ENCODE peak calls at places on chromosomes 11 and 22, in seven cellular contexts. L, Q, B, N, X, H and F are unnamed samples.

GRCh38 chr11:65616575-65617001 is 1.0 kb downstream of the PCNX3 start:
- DNase-seq in L (no peak), H (no peak), N (no peak), X (no peak), B (no peak), Q (no peak), F (no peak)

GRCh38 chr11:58622344-58622743 is at the start of gene CNTF:
- DNase-seq in B (peak; percentile 13), Q (no peak), H (no peak), N (no peak), X (no peak), L (no peak), F (no peak)

GRCh38 chr11:131912127-131912526 is 541.7 kb downstream of the NTM start:
- DNase-seq in N (no peak), B (no peak), Q (no peak), X (no peak), H (no peak), L (no peak), F (no peak)

GRCh38 chr11:71251761-71252433 is 480 bp downstream of the SHANK2 start:
- DNase-seq in H (no peak), L (no peak), B (no peak), X (peak; percentile 45), N (no peak), Q (peak; percentile 80), F (no peak)

GRCh38 chr22:39289445-39290247 is 29.8 kb downstream of the RPL3 start:
- DNase-seq in N (no peak), X (no peak), Q (no peak), L (no peak), B (no peak), H (no peak), F (no peak)

GRCh38 chr11:72493426-72494108 is 59.2 kb upstream of the CLPB start:
- DNase-seq in X (no peak), L (no peak), N (no peak), Q (no peak), H (no peak), B (no peak), F (no peak)

GRCh38 chr11:31872074-31872440 is 60.9 kb upstream of the PAX6 start:
- DNase-seq in B (peak; percentile 8), X (no peak), Q (no peak), H (no peak), N (no peak), L (no peak), F (no peak)

GRCh38 chr11:47257518-47258316 is at the start of gene NR1H3:
- DNase-seq in Q (peak; percentile 64), N (peak; percentile 24), B (peak; percentile 66), X (peak; percentile 79), H (no peak), L (peak; percentile 87), F (no peak)

GRCh38 chr11:17267576-17267975 is 9.0 kb upstream of the NUCB2 start:
- DNase-seq in B (peak; percentile 33), N (no peak), Q (peak; percentile 86), L (no peak), H (no peak), X (no peak), F (no peak)

GRCh38 chr11:29214833-29215232 is 802.0 kb downstream of the KCNA4 start:
- DNase-seq in L (no peak), H (no peak), Q (no peak), N (no peak), X (no peak), B (peak; percentile 76), F (no peak)

DNA sequence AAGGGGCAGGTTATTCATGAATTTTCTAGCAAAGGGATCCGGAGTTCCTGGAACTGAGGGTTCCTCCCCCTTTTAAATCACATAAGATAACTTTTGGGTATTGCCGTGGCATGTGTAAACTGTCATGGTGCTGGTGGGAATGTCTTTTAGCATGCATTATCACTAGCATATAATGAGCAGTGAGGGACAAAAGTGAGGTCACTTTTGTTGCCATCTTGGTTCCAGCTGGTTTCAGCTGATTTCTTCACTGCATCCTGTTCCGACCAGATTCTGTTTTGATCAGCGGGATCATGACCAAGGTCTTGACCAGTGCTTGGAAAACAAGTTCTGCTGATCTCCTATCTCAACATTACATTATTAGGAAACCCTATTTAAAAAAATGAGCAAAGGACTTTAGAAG is 7.4 kb downstream of the MIF start:
- DNase-seq in X (no peak), Q (no peak), L (no peak), B (no peak), H (no peak), N (no peak), F (no peak)
- H3K4me1 ChIP-seq in X (no peaks in the 10 kb centered on the region), Q (peaks cover 12% of the 10 kb centered on the region), L (no peaks in the 10 kb centered on the region), B (peaks cover 2% of the 10 kb centered on the region), H (no peaks in the 10 kb centered on the region), N (no peaks in the 10 kb centered on the region), F (no peaks in the 10 kb centered on the region)

GRCh38 chr11:34647532-34647931 is 26.6 kb downstream of the EHF start:
- DNase-seq in N (no peak), L (no peak), X (no peak), B (peak; percentile 5), Q (no peak), H (no peak), F (no peak)
- H3K4me1 ChIP-seq in N (no peaks in the 10 kb centered on the region), L (no peaks in the 10 kb centered on the region), X (peaks cover 17% of the 10 kb centered on the region), B (peaks cover 19% of the 10 kb centered on the region), Q (peaks cover 47% of the 10 kb centered on the region), H (peaks cover 23% of the 10 kb centered on the region), F (peaks cover 33% of the 10 kb centered on the region)

GRCh38 chr11:45848654-45849081 is 1.4 kb downstream of the CRY2 start:
- DNase-seq in X (no peak), N (no peak), B (no peak), H (no peak), L (no peak), Q (no peak), F (no peak)
- H3K4me1 ChIP-seq in X (peaks cover 33% of the 10 kb centered on the region), N (peaks cover 17% of the 10 kb centered on the region), B (peaks cover 13% of the 10 kb centered on the region), H (peaks cover 24% of the 10 kb centered on the region), L (peaks cover 17% of the 10 kb centered on the region), Q (peaks cover 15% of the 10 kb centered on the region), F (peaks cover 39% of the 10 kb centered on the region)

DNA sequence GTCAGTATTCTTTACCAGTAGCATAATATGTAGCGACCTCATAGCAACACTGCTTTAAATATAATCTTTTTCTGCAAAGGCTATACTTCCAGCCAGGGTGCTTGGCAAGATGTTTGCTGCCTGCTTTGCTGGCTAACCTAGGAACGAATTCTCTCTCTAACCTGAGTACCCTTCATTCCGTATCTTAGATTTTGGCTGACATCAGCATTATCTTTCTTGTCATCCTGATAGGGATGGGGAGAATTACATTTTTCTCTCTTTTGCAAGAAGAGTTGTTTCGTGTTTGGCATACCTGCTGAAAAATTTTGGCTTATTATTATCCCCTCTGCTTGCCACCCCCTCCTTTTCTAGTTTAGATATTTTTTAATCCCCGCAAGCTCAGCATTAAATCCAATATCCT is 91.2 kb upstream of the CLMP start:
- DNase-seq in L (no peak), Q (no peak), N (no peak), X (no peak), B (no peak), H (no peak), F (no peak)
- H3K4me1 ChIP-seq in L (no peaks in the 10 kb centered on the region), Q (no peaks in the 10 kb centered on the region), N (no peaks in the 10 kb centered on the region), X (no peaks in the 10 kb centered on the region), B (no peaks in the 10 kb centered on the region), H (no peaks in the 10 kb centered on the region), F (no peaks in the 10 kb centered on the region)

GRCh38 chr11:2389344-2390026 is 11.1 kb upstream of the TSSC4 start:
- DNase-seq in X (no peak), Q (no peak), N (no peak), B (no peak), H (no peak), L (no peak), F (no peak)

GRCh38 chr11:2386591-2386990 is 9.5 kb downstream of the CD81 start:
- DNase-seq in H (no peak), B (no peak), N (no peak), X (no peak), Q (no peak), L (no peak), F (no peak)

GRCh38 chr11:2390091-2390870 is 10.3 kb upstream of the TSSC4 start:
- DNase-seq in H (no peak), B (no peak), N (no peak), Q (no peak), L (no peak), X (no peak), F (no peak)

GRCh38 chr11:2387266-2387982 is 10.3 kb downstream of the CD81 start:
- DNase-seq in X (no peak), B (peak; percentile 52), N (no peak), L (no peak), Q (no peak), H (no peak), F (peak; percentile 32)

DNA sequence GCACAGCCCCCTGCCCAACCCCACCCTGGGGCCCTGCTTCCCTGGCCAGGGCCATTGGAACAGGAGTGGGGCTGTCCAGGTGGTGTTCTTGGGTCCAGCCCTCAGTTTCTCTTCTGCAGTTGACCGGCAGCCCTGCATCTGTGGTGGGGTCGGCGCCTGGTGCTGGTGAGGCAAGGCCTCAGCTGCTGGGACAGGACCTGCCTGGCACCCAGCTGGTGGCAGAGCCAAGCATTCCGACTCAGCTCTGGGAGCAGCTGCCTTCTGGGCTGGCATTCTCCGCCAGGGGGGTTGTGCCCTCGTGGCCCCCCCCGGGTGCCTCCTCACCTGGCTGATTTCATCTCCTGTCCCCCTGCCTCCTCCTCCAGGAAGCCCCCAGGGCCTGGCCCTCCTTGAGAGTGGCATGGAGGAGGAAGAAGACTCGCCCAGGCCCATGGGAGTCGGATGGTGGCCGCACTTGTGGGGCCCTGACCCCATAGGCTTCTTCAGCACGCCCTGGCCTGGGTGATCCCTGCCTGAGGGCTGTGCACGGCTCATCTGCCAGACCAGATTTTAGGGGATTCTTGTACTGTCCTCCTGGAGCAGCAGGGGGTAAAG is 11.4 kb downstream of the CD81 start:
- DNase-seq in Q (no peak), B (no peak), L (no peak), H (no peak), N (no peak), X (no peak), F (no peak)
- H3K4me1 ChIP-seq in Q (peaks cover 31% of the 10 kb centered on the region), B (peaks cover 41% of the 10 kb centered on the region), L (peaks cover 85% of the 10 kb centered on the region), H (peaks cover 41% of the 10 kb centered on the region), N (peaks cover 16% of the 10 kb centered on the region), X (peaks cover 26% of the 10 kb centered on the region), F (peaks cover 60% of the 10 kb centered on the region)

DNA sequence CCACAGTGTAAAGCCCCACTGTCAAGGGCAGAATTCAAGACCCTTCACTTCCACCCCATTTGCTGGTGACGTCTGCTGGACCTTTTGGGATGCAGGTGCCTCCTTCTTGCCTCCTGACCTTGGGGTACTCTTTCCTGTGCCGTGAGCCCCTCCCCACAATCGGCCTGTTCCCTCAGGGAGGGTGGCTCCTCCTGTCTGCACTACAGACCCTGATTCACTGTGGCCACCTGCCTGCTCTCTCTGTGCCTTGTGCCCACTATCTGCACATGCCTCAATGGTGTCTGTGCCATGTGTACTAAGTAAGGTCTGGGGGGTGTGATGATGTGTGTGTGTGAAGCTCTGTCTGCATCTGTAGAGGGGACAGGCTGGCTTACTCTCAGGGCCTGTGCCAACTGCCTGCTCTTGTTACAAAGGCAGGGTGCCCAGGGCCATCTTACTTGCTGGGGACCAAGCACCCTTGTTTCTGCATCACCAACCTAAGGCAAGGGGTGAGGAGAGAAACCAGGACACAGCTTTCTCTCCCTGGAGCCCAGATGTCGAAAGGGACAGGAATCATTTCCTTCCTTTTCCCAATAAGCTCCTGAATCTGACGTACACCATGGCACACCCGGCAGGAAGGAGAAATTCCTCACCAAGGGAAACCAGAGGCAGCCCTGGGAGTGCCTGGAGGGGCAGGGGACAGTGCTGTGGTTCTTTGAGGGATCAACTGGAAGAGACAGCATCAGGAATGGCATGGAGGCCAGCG is 3.7 kb downstream of the PPM1F start:
- DNase-seq in N (no peak), Q (no peak), B (no peak), H (no peak), L (no peak), X (no peak), F (no peak)
- H3K4me1 ChIP-seq in N (no peaks in the 10 kb centered on the region), Q (peaks cover 4% of the 10 kb centered on the region), B (peaks cover 17% of the 10 kb centered on the region), H (peaks cover 12% of the 10 kb centered on the region), L (peaks cover 16% of the 10 kb centered on the region), X (peaks cover 4% of the 10 kb centered on the region), F (peaks cover 34% of the 10 kb centered on the region)

GRCh38 chr11:68345776-68346728 is 33.7 kb downstream of the LRP5 start:
- DNase-seq in B (no peak), L (peak; percentile 47), H (no peak), N (no peak), Q (no peak), X (no peak), F (no peak)
- H3K4me1 ChIP-seq in B (peaks cover 13% of the 10 kb centered on the region), L (peaks cover 17% of the 10 kb centered on the region), H (no peaks in the 10 kb centered on the region), N (peaks cover 15% of the 10 kb centered on the region), Q (peaks cover 34% of the 10 kb centered on the region), X (peaks cover 13% of the 10 kb centered on the region), F (peaks cover 7% of the 10 kb centered on the region)